ENCODE peak calls at places on chromosomes 11 and 22, in five cellular contexts. Z, U, N, B and M are unnamed samples.
A peak's percentile ranks its signal among the peaks of the same experiment; 100 is the strongest.

GRCh38 chr11:1889941-1890855 is 1.5 kb downstream of the PRR33 start:
- DNase-seq in Z (no peak), U (no peak), N (peak; percentile 37), B (no peak), M (no peak)

GRCh38 chr22:47125603-47126002 is 363.2 kb downstream of the TBC1D22A start:
- DNase-seq in Z (no peak), U (no peak), N (no peak), B (no peak), M (peak; percentile 52)

GRCh38 chr11:12704049-12704448 is 29.8 kb downstream of the TEAD1 start:
- DNase-seq in Z (no peak), U (no peak), N (no peak), B (no peak), M (no peak)

GRCh38 chr22:45497268-45497667 is 5.4 kb upstream of the FBLN1 start:
- DNase-seq in Z (no peak), U (no peak), N (peak; percentile 1), B (no peak), M (no peak)

GRCh38 chr22:44348963-44349950 is 36.5 kb upstream of the SHISAL1 start:
- DNase-seq in Z (no peak), U (no peak), N (peak; percentile 66), B (no peak), M (no peak)

GRCh38 chr11:14253878-14254277 is 105.1 kb downstream of the RRAS2 start:
- DNase-seq in Z (no peak), U (no peak), N (no peak), B (no peak), M (no peak)

GRCh38 chr11:2669926-2670469 is 29.8 kb downstream of the KCNQ1OT1 start:
- DNase-seq in Z (no peak), U (no peak), N (no peak), B (no peak), M (no peak)

GRCh38 chr11:79276900-79277299 is 163.9 kb downstream of the TENM4 start:
- DNase-seq in Z (no peak), U (no peak), N (no peak), B (no peak), M (no peak)

GRCh38 chr11:10526974-10527918 is 13.7 kb downstream of the RNF141 start:
- DNase-seq in Z (peak; percentile 70), U (no peak), N (no peak), B (no peak), M (no peak)

GRCh38 chr11:12864316-12865156 is 144.6 kb upstream of the RASSF10 start:
- DNase-seq in Z (no peak), U (no peak), N (peak; percentile 47), B (peak; percentile 75), M (no peak)

GRCh38 chr11:28566643-28567042 is 458.5 kb downstream of the METTL15 start:
- DNase-seq in Z (no peak), U (no peak), N (peak; percentile 1), B (peak; percentile 41), M (peak; percentile 7)

GRCh38 chr11:46903846-46904245 is 14.5 kb downstream of the LRP4 start:
- DNase-seq in Z (no peak), U (no peak), N (no peak), B (no peak), M (no peak)

GRCh38 chr11:122853971-122854446 is 15.7 kb downstream of the CRTAM start:
- DNase-seq in Z (no peak), U (peak; percentile 66), N (peak; percentile 76), B (no peak), M (peak; percentile 55)

GRCh38 chr11:134542401-134543143 is 130.5 kb upstream of the B3GAT1 start:
- DNase-seq in Z (no peak), U (no peak), N (no peak), B (no peak), M (no peak)

GRCh38 chr11:117703209-117703608 is 93.8 kb downstream of the DSCAML1 start:
- DNase-seq in Z (no peak), U (peak; percentile 67), N (no peak), B (no peak), M (no peak)

GRCh38 chr22:19176732-19177131 is 1.8 kb downstream of the SLC25A1 start:
- DNase-seq in Z (no peak), U (no peak), N (no peak), B (no peak), M (no peak)

GRCh38 chr11:33598426-33599069 is 102.1 kb downstream of the C11orf91 start:
- DNase-seq in Z (no peak), U (no peak), N (peak; percentile 56), B (no peak), M (no peak)

GRCh38 chr11:65653229-65654225 is 9.2 kb downstream of the RELA start:
- DNase-seq in Z (no peak), U (peak; percentile 88), N (no peak), B (no peak), M (no peak)

GRCh38 chr11:112778091-112778889 is 182.9 kb upstream of the NCAM1 start:
- DNase-seq in Z (no peak), U (no peak), N (peak; percentile 70), B (no peak), M (no peak)

GRCh38 chr11:126102436-126102894 is 39.8 kb upstream of the CDON start:
- DNase-seq in Z (peak; percentile 16), U (peak; percentile 25), N (peak; percentile 68), B (no peak), M (peak; percentile 63)

DNA sequence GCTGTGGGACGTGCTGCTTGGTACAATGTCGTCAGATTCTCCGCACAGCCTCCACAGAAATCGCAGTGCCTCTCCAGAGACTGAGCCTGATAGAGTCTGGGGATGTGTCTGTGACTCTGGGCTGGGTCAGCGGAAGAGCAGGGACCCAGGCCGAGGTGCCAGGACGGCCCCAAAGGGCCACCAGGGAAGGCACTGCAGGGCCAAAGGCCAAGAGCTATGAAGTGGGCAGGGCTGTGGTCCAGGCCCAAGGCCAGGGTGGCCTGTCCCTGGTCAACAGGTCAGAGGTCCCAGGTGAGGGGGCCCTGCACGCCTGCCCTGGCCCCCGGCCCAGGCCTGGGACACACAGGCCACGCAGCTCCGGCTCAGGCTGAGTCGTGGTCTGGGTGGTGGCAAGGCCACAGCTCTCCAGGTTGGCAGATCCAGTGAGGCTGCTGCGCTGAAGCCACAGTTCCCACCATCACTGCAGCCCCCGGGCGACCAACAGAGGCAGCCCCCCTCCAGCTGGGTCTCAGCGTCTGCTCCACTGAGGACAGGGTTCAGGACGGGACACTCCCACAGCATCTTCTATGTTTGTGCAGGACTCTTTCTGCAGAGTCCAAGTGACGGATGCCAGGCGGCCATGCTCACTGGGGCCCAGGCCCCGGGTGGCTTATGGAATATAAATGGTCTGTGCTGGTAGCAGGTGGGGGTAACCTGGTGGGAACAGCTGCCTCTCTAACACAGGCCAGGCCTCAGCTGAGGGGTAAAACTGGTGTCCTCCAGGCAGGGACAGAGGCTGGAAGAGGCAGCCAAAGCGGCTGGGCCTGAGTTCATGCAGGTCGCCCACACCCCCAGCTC is 4.8 kb upstream of the PIM3 start:
- DNase-seq in Z (no peak), U (no peak), N (no peak), B (no peak), M (no peak)
- TF ChIP-seq GABPA in Z (no peak), U (no peak), N (no peak), B (no peak), M (no peak)

GRCh38 chr11:35615911-35616900 is 2.1 kb upstream of the FJX1 start:
- DNase-seq in Z (no peak), U (peak; percentile 27), N (peak; percentile 52), B (no peak), M (peak; percentile 53)

GRCh38 chr11:35617316-35617686 is 959 bp upstream of the FJX1 start:
- DNase-seq in Z (no peak), U (no peak), N (no peak), B (no peak), M (no peak)

GRCh38 chr11:35618497-35619029 is 303 bp downstream of the FJX1 start:
- DNase-seq in Z (no peak), U (no peak), N (peak; percentile 78), B (no peak), M (peak; percentile 71)

GRCh38 chr11:35617687-35618496 is at the start of gene FJX1:
- DNase-seq in Z (no peak), U (peak; percentile 17), N (peak; percentile 96), B (peak; percentile 44), M (peak; percentile 78)

DNA sequence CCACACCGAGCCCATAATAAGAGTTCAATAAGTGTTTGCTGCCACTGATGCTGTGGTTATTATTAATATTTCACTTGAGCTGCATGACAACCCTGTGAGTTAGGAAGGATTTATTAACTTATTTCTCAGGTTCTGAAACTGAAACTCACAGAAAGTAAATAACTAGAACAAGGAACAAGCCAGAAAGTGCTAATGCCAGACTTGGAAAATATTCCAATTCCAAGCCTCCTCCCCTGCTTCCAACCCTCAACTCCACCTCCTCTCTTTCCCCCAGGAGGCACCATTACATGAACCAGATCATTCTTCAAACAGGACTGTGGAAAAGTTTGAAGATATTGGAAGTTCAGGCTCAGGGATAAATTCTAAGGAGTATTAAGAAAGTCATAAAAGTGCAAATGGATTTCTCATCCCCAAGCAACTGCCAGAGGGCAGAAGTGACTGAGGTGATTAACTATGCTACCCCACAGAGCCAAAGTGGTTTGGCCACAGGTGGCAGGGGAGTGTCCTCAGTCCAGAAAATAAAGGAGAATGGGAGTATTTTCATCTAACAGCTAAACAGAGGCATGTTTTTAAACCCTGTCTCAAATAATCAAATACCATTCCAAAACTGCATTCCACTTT is 3.2 kb upstream of the FJX1 start:
- DNase-seq in Z (no peak), U (no peak), N (no peak), B (no peak), M (no peak)
- TF ChIP-seq YY1 in Z (no peak), U (no peak), N (no peak), B (no peak), M (no peak)

DNA sequence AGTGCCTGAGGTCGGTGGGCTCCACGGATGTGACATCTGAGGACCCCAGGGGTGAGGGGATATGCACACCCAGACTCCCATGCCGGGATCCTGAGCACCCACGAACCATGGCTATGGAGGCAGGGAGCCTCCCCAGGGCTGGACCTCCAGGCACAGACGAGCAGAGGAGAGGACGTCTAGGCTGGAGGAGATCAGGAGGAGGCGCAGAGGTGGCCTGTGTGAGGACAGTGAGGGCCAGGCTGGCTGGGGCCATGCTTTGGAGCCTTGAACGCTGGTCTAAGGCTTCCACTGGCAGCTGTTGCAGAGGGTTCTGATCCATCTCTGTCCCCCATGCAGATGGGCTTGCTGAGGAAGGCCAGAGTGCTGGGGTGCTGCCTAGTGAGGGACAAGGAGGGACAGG is 29.0 kb downstream of the FGF4 start:
- DNase-seq in Z (no peak), U (no peak), N (no peak), B (no peak), M (no peak)
- TF ChIP-seq GABPA in Z (no peak), U (no peak), N (no peak), B (no peak), M (no peak)

GRCh38 chr11:17985517-17985916 is 27.3 kb downstream of the SERGEF start:
- DNase-seq in Z (no peak), U (peak; percentile 54), N (no peak), B (no peak), M (no peak)
- TF ChIP-seq YY1 in Z (no peak), U (no peak), N (no peak), B (no peak), M (no peak)